ENCODE peak calls at places on chromosome 11, in six cellular contexts. One of them, this sample, is unnamed.
A peak's percentile ranks its signal among the peaks of the same experiment; 100 is the strongest.

GRCh38 chr11:116488836-116489389 is 283.9 kb downstream of the BUD13 start:
- DNase-seq in stimulated activated CD8-positive, alpha-beta memory T cell treated with anti-CD3 and anti-CD28 coated beads, Interleukin-4, amount 100 ng/mL, for 48 hours: no peak
- DNase-seq in left ventricle myocardium inferior: no peak
- DNase-seq in left colon: no peak
- DNase-seq in progenitor cell of endocrine pancreas: no peak
- DNase-seq in A172: no peak
- DNase-seq in this sample: no peak

GRCh38 chr11:33735426-33736147 is 636 bp downstream of the CD59 start:
- DNase-seq in stimulated activated CD8-positive, alpha-beta memory T cell treated with anti-CD3 and anti-CD28 coated beads, Interleukin-4, amount 100 ng/mL, for 48 hours: peak; percentile 61
- DNase-seq in left ventricle myocardium inferior: peak; percentile 39
- DNase-seq in left colon: peak; percentile 52
- DNase-seq in progenitor cell of endocrine pancreas: peak; percentile 30
- DNase-seq in A172: peak; percentile 28
- DNase-seq in this sample: no peak

GRCh38 chr11:96188625-96189006 is 154.4 kb downstream of the MAML2 start:
- DNase-seq in stimulated activated CD8-positive, alpha-beta memory T cell treated with anti-CD3 and anti-CD28 coated beads, Interleukin-4, amount 100 ng/mL, for 48 hours: peak; percentile 50
- DNase-seq in left ventricle myocardium inferior: no peak
- DNase-seq in left colon: no peak
- DNase-seq in progenitor cell of endocrine pancreas: no peak
- DNase-seq in A172: no peak
- DNase-seq in this sample: peak; percentile 70

GRCh38 chr11:66262191-66262590 is 6.2 kb upstream of the RAB1B start:
- DNase-seq in stimulated activated CD8-positive, alpha-beta memory T cell treated with anti-CD3 and anti-CD28 coated beads, Interleukin-4, amount 100 ng/mL, for 48 hours: no peak
- DNase-seq in left ventricle myocardium inferior: no peak
- DNase-seq in left colon: no peak
- DNase-seq in progenitor cell of endocrine pancreas: no peak
- DNase-seq in A172: no peak
- DNase-seq in this sample: no peak

GRCh38 chr11:59678813-59679165 is 10.0 kb upstream of the PATL1 start:
- DNase-seq in stimulated activated CD8-positive, alpha-beta memory T cell treated with anti-CD3 and anti-CD28 coated beads, Interleukin-4, amount 100 ng/mL, for 48 hours: no peak
- DNase-seq in left ventricle myocardium inferior: no peak
- DNase-seq in left colon: no peak
- DNase-seq in progenitor cell of endocrine pancreas: no peak
- DNase-seq in A172: no peak
- DNase-seq in this sample: no peak

GRCh38 chr11:75031224-75031753 is 42.6 kb downstream of the NEU3 start:
- DNase-seq in stimulated activated CD8-positive, alpha-beta memory T cell treated with anti-CD3 and anti-CD28 coated beads, Interleukin-4, amount 100 ng/mL, for 48 hours: no peak
- DNase-seq in left ventricle myocardium inferior: no peak
- DNase-seq in left colon: no peak
- DNase-seq in progenitor cell of endocrine pancreas: no peak
- DNase-seq in A172: peak; percentile 88
- DNase-seq in this sample: peak; percentile 92

GRCh38 chr11:2468363-2469240 is 23.8 kb downstream of the KCNQ1 start:
- DNase-seq in stimulated activated CD8-positive, alpha-beta memory T cell treated with anti-CD3 and anti-CD28 coated beads, Interleukin-4, amount 100 ng/mL, for 48 hours: no peak
- DNase-seq in left ventricle myocardium inferior: no peak
- DNase-seq in left colon: no peak
- DNase-seq in progenitor cell of endocrine pancreas: no peak
- DNase-seq in A172: no peak
- DNase-seq in this sample: no peak

GRCh38 chr11:27902981-27903624 is 202.8 kb upstream of the BDNF start:
- DNase-seq in stimulated activated CD8-positive, alpha-beta memory T cell treated with anti-CD3 and anti-CD28 coated beads, Interleukin-4, amount 100 ng/mL, for 48 hours: no peak
- DNase-seq in left ventricle myocardium inferior: no peak
- DNase-seq in left colon: no peak
- DNase-seq in progenitor cell of endocrine pancreas: no peak
- DNase-seq in A172: peak; percentile 46
- DNase-seq in this sample: no peak

GRCh38 chr11:102983491-102983890 is 28.0 kb upstream of the MMP13 start:
- DNase-seq in stimulated activated CD8-positive, alpha-beta memory T cell treated with anti-CD3 and anti-CD28 coated beads, Interleukin-4, amount 100 ng/mL, for 48 hours: no peak
- DNase-seq in left ventricle myocardium inferior: no peak
- DNase-seq in left colon: no peak
- DNase-seq in progenitor cell of endocrine pancreas: no peak
- DNase-seq in A172: no peak
- DNase-seq in this sample: peak; percentile 35

GRCh38 chr11:125229006-125229405 is 64.5 kb downstream of the PKNOX2 start:
- DNase-seq in stimulated activated CD8-positive, alpha-beta memory T cell treated with anti-CD3 and anti-CD28 coated beads, Interleukin-4, amount 100 ng/mL, for 48 hours: no peak
- DNase-seq in left ventricle myocardium inferior: no peak
- DNase-seq in left colon: no peak
- DNase-seq in progenitor cell of endocrine pancreas: no peak
- DNase-seq in A172: no peak
- DNase-seq in this sample: no peak

GRCh38 chr11:99565333-99565732 is 544.6 kb downstream of the CNTN5 start:
- DNase-seq in stimulated activated CD8-positive, alpha-beta memory T cell treated with anti-CD3 and anti-CD28 coated beads, Interleukin-4, amount 100 ng/mL, for 48 hours: no peak
- DNase-seq in left ventricle myocardium inferior: no peak
- DNase-seq in left colon: no peak
- DNase-seq in progenitor cell of endocrine pancreas: no peak
- DNase-seq in A172: no peak
- DNase-seq in this sample: no peak

GRCh38 chr11:65041206-65042035 is at the start of gene SAC3D1:
- DNase-seq in stimulated activated CD8-positive, alpha-beta memory T cell treated with anti-CD3 and anti-CD28 coated beads, Interleukin-4, amount 100 ng/mL, for 48 hours: peak; percentile 36
- DNase-seq in left ventricle myocardium inferior: no peak
- DNase-seq in left colon: peak; percentile 56
- DNase-seq in progenitor cell of endocrine pancreas: peak; percentile 57
- DNase-seq in A172: peak; percentile 25
- DNase-seq in this sample: no peak

GRCh38 chr11:75759832-75760231 is 8.7 kb upstream of the DGAT2 start:
- DNase-seq in stimulated activated CD8-positive, alpha-beta memory T cell treated with anti-CD3 and anti-CD28 coated beads, Interleukin-4, amount 100 ng/mL, for 48 hours: no peak
- DNase-seq in left ventricle myocardium inferior: no peak
- DNase-seq in left colon: peak; percentile 12
- DNase-seq in progenitor cell of endocrine pancreas: no peak
- DNase-seq in A172: no peak
- DNase-seq in this sample: no peak

This sample was measured in cardiac fibroblast.